ENCODE peak calls at places on chromosomes 5 and 9, in nine cellular contexts. E, H, Q, J, O, B, Y, P and N are unnamed samples.
A peak's percentile ranks its signal among the peaks of the same experiment; 100 is the strongest.

GRCh38 chr9:79000218-79001002 is 571.4 kb upstream of the TLE4 start:
- DNase-seq in P (no peak), Y (no peak), E (no peak), Q (no peak), J (no peak), H (no peak), B (no peak), O (no peak), N (no peak)

GRCh38 chr5:155004138-155004744 is 9.3 kb upstream of the KIF4B start:
- DNase-seq in H (peak; percentile 31), Y (no peak), P (no peak), O (no peak), B (peak; percentile 17), J (no peak), E (peak; percentile 16), Q (peak; percentile 39), N (peak; percentile 47)

GRCh38 chr5:17723876-17724275 is 89.6 kb downstream of the TAF11L14 start:
- DNase-seq in E (no peak), H (no peak), P (no peak), O (no peak), Y (no peak), Q (no peak), B (no peak), J (no peak), N (no peak)

GRCh38 chr9:33676746-33677505 is 118.4 kb upstream of the PRSS3 start:
- DNase-seq in E (peak; percentile 17), Y (peak; percentile 2), P (peak; percentile 30), H (no peak), Q (no peak), O (peak; percentile 35), J (peak; percentile 90), B (no peak), N (peak; percentile 31)

GRCh38 chr5:178551059-178551458 is 39.1 kb downstream of the COL23A1 start:
- DNase-seq in O (peak; percentile 51), H (peak; percentile 12), P (no peak), Y (peak; percentile 23), E (peak; percentile 7), B (peak; percentile 55), Q (no peak), J (no peak), N (peak; percentile 21)

GRCh38 chr5:75051217-75051751 is 1.1 kb downstream of the GCNT4 start:
- DNase-seq in J (no peak), P (no peak), E (no peak), B (no peak), O (no peak), Q (no peak), H (no peak), Y (no peak), N (no peak)

GRCh38 chr9:87524061-87524460 is 26.4 kb downstream of the DAPK1 start:
- DNase-seq in E (no peak), Y (no peak), O (no peak), Q (no peak), H (no peak), J (no peak), B (no peak), P (no peak), N (no peak)

GRCh38 chr5:41794478-41794877 is 75.7 kb downstream of the OXCT1 start:
- DNase-seq in H (peak; percentile 19), Y (peak; percentile 83), P (no peak), J (no peak), O (no peak), E (peak; percentile 94), Q (no peak), B (no peak), N (peak; percentile 41)

GRCh38 chr5:102211165-102211564 is 84.9 kb downstream of the SLCO4C1 start:
- DNase-seq in Q (no peak), H (no peak), B (peak; percentile 95), J (no peak), O (no peak), Y (no peak), P (no peak), E (no peak), N (no peak)

GRCh38 chr9:6598249-6598725 is 47.2 kb downstream of the GLDC start:
- DNase-seq in P (no peak), Y (no peak), O (no peak), E (no peak), J (no peak), B (no peak), Q (peak; percentile 22), H (no peak), N (no peak)

GRCh38 chr5:157747766-157748700 is 4.5 kb downstream of the LSM11 start:
- DNase-seq in O (no peak), B (no peak), J (no peak), E (peak; percentile 44), Q (no peak), H (no peak), P (no peak), Y (no peak), N (no peak)

GRCh38 chr5:79834420-79835219 is 145.0 kb downstream of the CMYA5 start:
- DNase-seq in H (no peak), E (no peak), Q (no peak), Y (no peak), O (no peak), J (no peak), B (no peak), P (no peak), N (no peak)

GRCh38 chr5:170572453-170572852 is 68.6 kb downstream of the KCNIP1 start:
- DNase-seq in E (no peak), Y (no peak), P (no peak), O (no peak), Q (peak; percentile 52), J (no peak), B (peak; percentile 65), H (no peak), N (no peak)

GRCh38 chr9:132238026-132238972 is 76.4 kb downstream of the NTNG2 start:
- DNase-seq in Y (no peak), H (no peak), J (no peak), E (no peak), O (no peak), B (no peak), P (no peak), Q (no peak), N (no peak)

GRCh38 chr9:134473353-134474057 is 147.2 kb downstream of the RXRA start:
- DNase-seq in Y (no peak), B (no peak), P (no peak), E (no peak), O (no peak), Q (no peak), H (no peak), J (no peak), N (no peak)

GRCh38 chr9:119968837-119969707 is 599.8 kb upstream of the BRINP1 start:
- DNase-seq in J (peak; percentile 8), H (peak; percentile 16), B (peak; percentile 55), E (peak; percentile 81), Y (peak; percentile 66), P (peak; percentile 81), O (peak; percentile 86), Q (peak; percentile 47), N (peak; percentile 71)